ENCODE peak calls at places on chromosomes 7 and 10, in nine cellular contexts. One of them, this sample, is unnamed.
A peak's percentile ranks its signal among the peaks of the same experiment; 100 is the strongest.

GRCh38 chr7:10401793-10402192 is 571.9 kb upstream of the PHF14 start:
- DNase-seq in K562: no peak
- DNase-seq in sigmoid colon: no peak
- DNase-seq in HepG2: no peak
- DNase-seq in tibial nerve: no peak
- DNase-seq in transverse colon: no peak
- DNase-seq in ovary: no peak
- DNase-seq in stomach: no peak
- DNase-seq in suprapubic skin: no peak
- DNase-seq in this sample: no peak

GRCh38 chr7:135263321-135263970 is 29.8 kb downstream of the STRA8 start:
- DNase-seq in suprapubic skin: no peak
- DNase-seq in transverse colon: no peak
- DNase-seq in K562: no peak
- DNase-seq in stomach: no peak
- DNase-seq in tibial nerve: no peak
- DNase-seq in sigmoid colon: no peak
- DNase-seq in ovary: no peak
- DNase-seq in HepG2: no peak
- DNase-seq in this sample: peak; percentile 38

GRCh38 chr7:50226669-50227068 is 77.8 kb upstream of the IKZF1 start:
- DNase-seq in sigmoid colon: no peak
- DNase-seq in transverse colon: no peak
- DNase-seq in ovary: no peak
- DNase-seq in HepG2: no peak
- DNase-seq in stomach: no peak
- DNase-seq in suprapubic skin: no peak
- DNase-seq in K562: peak; percentile 18
- DNase-seq in tibial nerve: no peak
- DNase-seq in this sample: no peak

GRCh38 chr10:75987610-75988009 is 556.2 kb downstream of the LRMDA start:
- DNase-seq in suprapubic skin: no peak
- DNase-seq in ovary: no peak
- DNase-seq in stomach: no peak
- DNase-seq in transverse colon: no peak
- DNase-seq in sigmoid colon: no peak
- DNase-seq in tibial nerve: no peak
- DNase-seq in HepG2: peak; percentile 53
- DNase-seq in K562: no peak
- DNase-seq in this sample: no peak

GRCh38 chr7:2757361-2757903 is 69.4 kb downstream of the AMZ1 start:
- DNase-seq in K562: no peak
- DNase-seq in HepG2: no peak
- DNase-seq in tibial nerve: no peak
- DNase-seq in transverse colon: peak; percentile 38
- DNase-seq in ovary: peak; percentile 66
- DNase-seq in suprapubic skin: no peak
- DNase-seq in sigmoid colon: peak; percentile 93
- DNase-seq in stomach: no peak
- DNase-seq in this sample: no peak

GRCh38 chr7:29102554-29103151 is 43.7 kb downstream of the CPVL start:
- DNase-seq in tibial nerve: peak; percentile 64
- DNase-seq in suprapubic skin: no peak
- DNase-seq in sigmoid colon: peak; percentile 81
- DNase-seq in K562: peak; percentile 19
- DNase-seq in stomach: peak; percentile 67
- DNase-seq in transverse colon: peak; percentile 74
- DNase-seq in ovary: peak; percentile 70
- DNase-seq in HepG2: peak; percentile 48
- DNase-seq in this sample: peak; percentile 59

GRCh38 chr7:100022621-100023020 is 7.2 kb downstream of the ZKSCAN1 start:
- DNase-seq in ovary: no peak
- DNase-seq in transverse colon: peak; percentile 77
- DNase-seq in HepG2: peak; percentile 63
- DNase-seq in stomach: peak; percentile 84
- DNase-seq in suprapubic skin: peak; percentile 78
- DNase-seq in sigmoid colon: no peak
- DNase-seq in tibial nerve: no peak
- DNase-seq in K562: no peak
- DNase-seq in this sample: no peak

GRCh38 chr10:78903351-78903940 is 165.3 kb upstream of the ZMIZ1 start:
- DNase-seq in suprapubic skin: peak; percentile 59
- DNase-seq in sigmoid colon: no peak
- DNase-seq in tibial nerve: no peak
- DNase-seq in K562: no peak
- DNase-seq in HepG2: no peak
- DNase-seq in transverse colon: no peak
- DNase-seq in ovary: no peak
- DNase-seq in stomach: peak; percentile 11
- DNase-seq in this sample: no peak

GRCh38 chr7:2522780-2523433 is 3.3 kb downstream of the LFNG start:
- DNase-seq in stomach: no peak
- DNase-seq in ovary: no peak
- DNase-seq in tibial nerve: no peak
- DNase-seq in K562: no peak
- DNase-seq in transverse colon: peak; percentile 80
- DNase-seq in sigmoid colon: no peak
- DNase-seq in suprapubic skin: no peak
- DNase-seq in HepG2: peak; percentile 71
- DNase-seq in this sample: no peak

GRCh38 chr10:59896186-59896585 is 10.2 kb downstream of the CCDC6 start:
- DNase-seq in ovary: no peak
- DNase-seq in K562: no peak
- DNase-seq in suprapubic skin: no peak
- DNase-seq in HepG2: no peak
- DNase-seq in stomach: no peak
- DNase-seq in sigmoid colon: peak; percentile 75
- DNase-seq in tibial nerve: no peak
- DNase-seq in transverse colon: peak; percentile 63
- DNase-seq in this sample: no peak

GRCh38 chr7:152615052-152615741 is 60.7 kb downstream of the XRCC2 start:
- DNase-seq in stomach: peak; percentile 48
- DNase-seq in transverse colon: no peak
- DNase-seq in tibial nerve: no peak
- DNase-seq in suprapubic skin: no peak
- DNase-seq in ovary: peak; percentile 31
- DNase-seq in sigmoid colon: no peak
- DNase-seq in K562: no peak
- DNase-seq in HepG2: peak; percentile 66
- DNase-seq in this sample: peak; percentile 32

GRCh38 chr7:45979275-45980180 is 58.5 kb upstream of the IGFBP3 start:
- DNase-seq in transverse colon: no peak
- DNase-seq in stomach: no peak
- DNase-seq in suprapubic skin: no peak
- DNase-seq in sigmoid colon: no peak
- DNase-seq in K562: no peak
- DNase-seq in HepG2: no peak
- DNase-seq in tibial nerve: no peak
- DNase-seq in ovary: no peak
- DNase-seq in this sample: no peak

GRCh38 chr7:158450476-158451124 is 137.0 kb downstream of the PTPRN2 start:
- DNase-seq in K562: no peak
- DNase-seq in tibial nerve: no peak
- DNase-seq in transverse colon: no peak
- DNase-seq in suprapubic skin: no peak
- DNase-seq in stomach: no peak
- DNase-seq in ovary: no peak
- DNase-seq in HepG2: no peak
- DNase-seq in sigmoid colon: no peak
- DNase-seq in this sample: no peak

GRCh38 chr7:522071-522937 is 2.7 kb upstream of the PDGFA start:
- DNase-seq in transverse colon: peak; percentile 65
- DNase-seq in suprapubic skin: no peak
- DNase-seq in tibial nerve: peak; percentile 33
- DNase-seq in sigmoid colon: no peak
- DNase-seq in HepG2: no peak
- DNase-seq in ovary: no peak
- DNase-seq in K562: peak; percentile 79
- DNase-seq in stomach: peak; percentile 81
- DNase-seq in this sample: peak; percentile 90

GRCh38 chr7:36231406-36231805 is 78.4 kb downstream of the EEPD1 start:
- DNase-seq in transverse colon: no peak
- DNase-seq in tibial nerve: no peak
- DNase-seq in ovary: no peak
- DNase-seq in stomach: no peak
- DNase-seq in K562: no peak
- DNase-seq in sigmoid colon: no peak
- DNase-seq in suprapubic skin: no peak
- DNase-seq in HepG2: no peak
- DNase-seq in this sample: no peak
- H3K27ac ChIP-seq in transverse colon: no peak overlapping the region
- H3K27ac ChIP-seq in tibial nerve: no peak overlapping the region
- H3K27ac ChIP-seq in ovary: no peak overlapping the region
- H3K27ac ChIP-seq in stomach: no peak overlapping the region
- H3K27ac ChIP-seq in K562: no peak overlapping the region
- H3K27ac ChIP-seq in sigmoid colon: peak overlapping the region; percentile 24
- H3K27ac ChIP-seq in suprapubic skin: no peak overlapping the region
- H3K27ac ChIP-seq in HepG2: no peak overlapping the region
- H3K27ac ChIP-seq in this sample: no peak overlapping the region

GRCh38 chr7:40374575-40374974 is 239.8 kb downstream of the SUGCT start:
- DNase-seq in sigmoid colon: no peak
- DNase-seq in transverse colon: no peak
- DNase-seq in suprapubic skin: no peak
- DNase-seq in K562: no peak
- DNase-seq in tibial nerve: no peak
- DNase-seq in stomach: no peak
- DNase-seq in ovary: no peak
- DNase-seq in HepG2: no peak
- DNase-seq in this sample: no peak
- TF ChIP-seq EP300 in sigmoid colon: no peak
- TF ChIP-seq EP300 in transverse colon: no peak
- TF ChIP-seq EP300 in suprapubic skin: no peak
- TF ChIP-seq EP300 in K562: no peak
- TF ChIP-seq EP300 in tibial nerve: no peak
- TF ChIP-seq EP300 in stomach: no peak
- TF ChIP-seq EP300 in ovary: no peak
- TF ChIP-seq EP300 in HepG2: no peak
- TF ChIP-seq EP300 in this sample: no peak

GRCh38 chr7:107918948-107919347 is 28.0 kb downstream of the DLD start:
- DNase-seq in K562: no peak
- DNase-seq in suprapubic skin: no peak
- DNase-seq in stomach: no peak
- DNase-seq in HepG2: no peak
- DNase-seq in transverse colon: no peak
- DNase-seq in ovary: no peak
- DNase-seq in tibial nerve: no peak
- DNase-seq in sigmoid colon: no peak
- DNase-seq in this sample: no peak

GRCh38 chr7:107917770-107918651 is 27.0 kb downstream of the DLD start:
- DNase-seq in K562: no peak
- DNase-seq in stomach: no peak
- DNase-seq in ovary: no peak
- DNase-seq in HepG2: no peak
- DNase-seq in tibial nerve: no peak
- DNase-seq in suprapubic skin: no peak
- DNase-seq in transverse colon: no peak
- DNase-seq in sigmoid colon: no peak
- DNase-seq in this sample: no peak

GRCh38 chr7:107924841-107925490 is 34.0 kb downstream of the DLD start:
- DNase-seq in tibial nerve: no peak
- DNase-seq in transverse colon: no peak
- DNase-seq in sigmoid colon: no peak
- DNase-seq in HepG2: no peak
- DNase-seq in K562: no peak
- DNase-seq in ovary: no peak
- DNase-seq in stomach: no peak
- DNase-seq in suprapubic skin: no peak
- DNase-seq in this sample: no peak

GRCh38 chr7:107920048-107920772 is 29.2 kb downstream of the DLD start:
- DNase-seq in HepG2: no peak
- DNase-seq in transverse colon: no peak
- DNase-seq in K562: no peak
- DNase-seq in ovary: no peak
- DNase-seq in tibial nerve: no peak
- DNase-seq in stomach: no peak
- DNase-seq in suprapubic skin: no peak
- DNase-seq in sigmoid colon: no peak
- DNase-seq in this sample: no peak

DNA sequence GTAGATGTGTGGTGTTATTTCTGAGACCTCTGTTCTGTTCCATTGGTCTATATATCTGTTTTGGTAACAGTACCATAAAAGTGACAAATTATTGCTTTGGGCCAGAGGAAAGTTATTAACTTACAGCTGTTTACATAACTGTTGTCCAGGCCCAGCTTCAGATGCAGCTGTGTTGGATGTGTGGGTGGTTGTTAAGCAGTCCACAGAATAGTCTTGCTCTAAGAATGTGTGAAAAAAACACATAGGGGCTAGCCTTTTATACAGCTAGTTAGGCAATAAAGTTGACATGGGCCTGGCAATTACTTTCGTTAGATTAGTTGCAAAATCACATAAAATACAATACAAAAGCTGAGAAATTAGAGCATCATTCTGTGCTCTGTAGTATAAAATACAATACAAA is 31.9 kb downstream of the DLD start:
- DNase-seq in K562: no peak
- DNase-seq in suprapubic skin: no peak
- DNase-seq in transverse colon: no peak
- DNase-seq in ovary: no peak
- DNase-seq in sigmoid colon: no peak
- DNase-seq in HepG2: no peak
- DNase-seq in tibial nerve: no peak
- DNase-seq in stomach: no peak
- DNase-seq in this sample: no peak
- H3K27ac ChIP-seq in K562: no peak overlapping the region
- H3K27ac ChIP-seq in suprapubic skin: no peak overlapping the region
- H3K27ac ChIP-seq in transverse colon: peak overlapping the region; percentile 32
- H3K27ac ChIP-seq in ovary: no peak overlapping the region
- H3K27ac ChIP-seq in sigmoid colon: peak overlapping the region; percentile 72
- H3K27ac ChIP-seq in HepG2: no peak overlapping the region
- H3K27ac ChIP-seq in tibial nerve: peak overlapping the region; percentile 25
- H3K27ac ChIP-seq in stomach: no peak overlapping the region
- H3K27ac ChIP-seq in this sample: no peak overlapping the region

GRCh38 chr7:83689855-83690254 is 40.9 kb upstream of the SEMA3E start:
- DNase-seq in transverse colon: no peak
- DNase-seq in suprapubic skin: no peak
- DNase-seq in ovary: no peak
- DNase-seq in HepG2: no peak
- DNase-seq in K562: no peak
- DNase-seq in tibial nerve: no peak
- DNase-seq in sigmoid colon: no peak
- DNase-seq in stomach: no peak
- DNase-seq in this sample: no peak

GRCh38 chr7:83681200-83681599 is 32.3 kb upstream of the SEMA3E start:
- DNase-seq in ovary: no peak
- DNase-seq in tibial nerve: no peak
- DNase-seq in HepG2: no peak
- DNase-seq in K562: no peak
- DNase-seq in transverse colon: no peak
- DNase-seq in suprapubic skin: no peak
- DNase-seq in stomach: no peak
- DNase-seq in sigmoid colon: no peak
- DNase-seq in this sample: no peak

DNA sequence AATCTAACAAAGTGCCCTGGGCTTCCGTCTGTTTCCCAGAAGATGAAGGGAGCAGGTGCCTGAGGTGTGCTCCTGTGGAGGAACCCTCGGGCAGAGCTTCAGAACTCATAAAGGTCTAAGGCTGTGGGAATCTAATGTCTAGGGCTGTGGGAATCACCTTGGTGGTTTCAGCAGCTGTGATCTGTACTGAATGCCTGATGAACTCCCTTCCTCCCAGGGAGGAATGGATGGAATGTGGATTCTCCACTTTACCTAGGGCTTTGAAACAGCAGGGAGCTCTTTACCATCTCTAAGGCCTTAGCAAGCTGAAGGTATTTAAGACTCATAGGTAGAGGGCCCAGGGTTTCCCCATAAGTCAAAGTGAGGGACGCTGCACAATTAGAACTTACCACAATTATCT is 36.0 kb upstream of the SEMA3E start:
- DNase-seq in HepG2: no peak
- DNase-seq in K562: no peak
- DNase-seq in ovary: no peak
- DNase-seq in stomach: no peak
- DNase-seq in suprapubic skin: no peak
- DNase-seq in transverse colon: no peak
- DNase-seq in tibial nerve: no peak
- DNase-seq in sigmoid colon: no peak
- DNase-seq in this sample: no peak
- TF ChIP-seq EP300 in HepG2: no peak
- TF ChIP-seq EP300 in K562: no peak
- TF ChIP-seq EP300 in ovary: no peak
- TF ChIP-seq EP300 in stomach: no peak
- TF ChIP-seq EP300 in suprapubic skin: no peak
- TF ChIP-seq EP300 in transverse colon: no peak
- TF ChIP-seq EP300 in tibial nerve: no peak
- TF ChIP-seq EP300 in sigmoid colon: no peak
- TF ChIP-seq EP300 in this sample: no peak